ENCODE peak calls at places on chromosomes 4 and X, in five cellular contexts. W, X, O, F and M are unnamed samples.

GRCh38 chrX:57902633-57903032 is 7.6 kb downstream of the ZXDA start:
- DNase-seq in F (no peak), O (no peak), X (no peak), W (no peak), M (no peak)

GRCh38 chrX:17584248-17584681 is 153.0 kb upstream of the SCML1 start:
- DNase-seq in W (no peak), X (peak), F (peak), O (peak), M (no peak)

GRCh38 chr4:180234730-180235129 is 2008.5 kb upstream of the TENM3 start:
- DNase-seq in W (peak), O (no peak), F (no peak), X (no peak), M (no peak)

GRCh38 chr4:7656244-7656800 is 221.6 kb upstream of the PSAPL1 start:
- DNase-seq in X (no peak), F (no peak), W (no peak), O (no peak), M (peak)

GRCh38 chr4:139465922-139466321 is 12.0 kb downstream of the RAB33B start:
- DNase-seq in F (peak), O (no peak), X (no peak), W (no peak), M (no peak)

GRCh38 chr4:24607338-24607737 is 23.0 kb upstream of the DHX15 start:
- DNase-seq in W (no peak), X (no peak), O (no peak), F (no peak), M (no peak)

GRCh38 chr4:184787766-184788503 is 37.8 kb downstream of the ACSL1 start:
- DNase-seq in F (no peak), X (peak), O (no peak), W (no peak), M (no peak)

GRCh38 chr4:83753260-83753659 is 217.4 kb downstream of the GPAT3 start:
- DNase-seq in W (no peak), F (no peak), X (no peak), O (no peak), M (no peak)

GRCh38 chr4:41561241-41561640 is 23.3 kb downstream of the LIMCH1 start:
- DNase-seq in X (no peak), W (no peak), F (no peak), O (no peak), M (no peak)

GRCh38 chr4:77120888-77121508 is 36.0 kb upstream of the CCNG2 start:
- DNase-seq in W (no peak), X (no peak), O (no peak), F (no peak), M (no peak)

GRCh38 chr4:64230709-64231310 is 178.4 kb downstream of the TECRL start:
- DNase-seq in O (no peak), F (peak), X (peak), W (no peak), M (no peak)

GRCh38 chrX:49610718-49611310 is 12.0 kb downstream of the GAGE1 start:
- DNase-seq in F (peak), W (no peak), O (no peak), X (no peak), M (no peak)

GRCh38 chr4:8171941-8172924 is 13.6 kb upstream of the ABLIM2 start:
- DNase-seq in F (no peak), W (no peak), X (no peak), O (no peak), M (no peak)

GRCh38 chrX:27728291-27728690 is 79.5 kb upstream of the MAGEB10 start:
- DNase-seq in O (no peak), X (no peak), F (peak), W (no peak), M (no peak)

GRCh38 chrX:83145910-83146309 is 362.2 kb upstream of the POU3F4 start:
- DNase-seq in F (no peak), O (no peak), X (no peak), W (no peak), M (no peak)

GRCh38 chr4:7427326-7428260 is 7.1 kb downstream of the PSAPL1 start:
- DNase-seq in W (no peak), X (no peak), O (no peak), F (no peak), M (no peak)

GRCh38 chr4:3689006-3689405 is 77.2 kb upstream of the ADRA2C start:
- DNase-seq in O (peak), X (no peak), W (no peak), F (no peak), M (no peak)

GRCh38 chrX:132822634-132823012 is 135.8 kb downstream of the HS6ST2 start:
- DNase-seq in F (no peak), W (no peak), X (no peak), O (no peak), M (no peak)